ENCODE peak calls at places on chromosomes 6 and 20, in five cellular contexts. N, K, T, M and B are unnamed samples. For H3K4me1, the result is how much of the 10 kb centered on the place peaks cover.

GRCh38 chr6:98203170-98203806 is 631.1 kb upstream of the POU3F2 start:
- DNase-seq in N (no peak), K (no peak), T (no peak), M (no peak), B (peak)

GRCh38 chr6:10310826-10311225 is 104.0 kb downstream of the TFAP2A start:
- DNase-seq in N (no peak), K (peak), T (no peak), M (no peak), B (no peak)

GRCh38 chr6:41535766-41536165 is 10.4 kb upstream of the FOXP4 start:
- DNase-seq in N (no peak), K (peak), T (no peak), M (no peak), B (no peak)

GRCh38 chr20:17660667-17661066 is 21.4 kb downstream of the RRBP1 start:
- DNase-seq in N (peak), K (no peak), T (peak), M (no peak), B (no peak)

GRCh38 chr20:51934301-51935002 is 132.1 kb upstream of the SALL4 start:
- DNase-seq in N (no peak), K (no peak), T (no peak), M (no peak), B (peak)

GRCh38 chr6:162497371-162497770 is 230.2 kb downstream of the PRKN start:
- DNase-seq in N (no peak), K (no peak), T (no peak), M (no peak), B (no peak)

GRCh38 chr20:5596401-5597193 is 153.6 kb upstream of the SHLD1 start:
- DNase-seq in N (no peak), K (no peak), T (no peak), M (no peak), B (no peak)

GRCh38 chr20:1819311-1820136 is 75.7 kb upstream of the SIRPA start:
- DNase-seq in N (no peak), K (no peak), T (peak), M (peak), B (peak)

GRCh38 chr20:38290829-38291581 is 13.0 kb upstream of the BPI start:
- DNase-seq in N (no peak), K (no peak), T (no peak), M (no peak), B (peak)

GRCh38 chr6:87279051-87279595 is 43.3 kb upstream of the SMIM8 start:
- DNase-seq in N (no peak), K (no peak), T (no peak), M (no peak), B (no peak)

DNA sequence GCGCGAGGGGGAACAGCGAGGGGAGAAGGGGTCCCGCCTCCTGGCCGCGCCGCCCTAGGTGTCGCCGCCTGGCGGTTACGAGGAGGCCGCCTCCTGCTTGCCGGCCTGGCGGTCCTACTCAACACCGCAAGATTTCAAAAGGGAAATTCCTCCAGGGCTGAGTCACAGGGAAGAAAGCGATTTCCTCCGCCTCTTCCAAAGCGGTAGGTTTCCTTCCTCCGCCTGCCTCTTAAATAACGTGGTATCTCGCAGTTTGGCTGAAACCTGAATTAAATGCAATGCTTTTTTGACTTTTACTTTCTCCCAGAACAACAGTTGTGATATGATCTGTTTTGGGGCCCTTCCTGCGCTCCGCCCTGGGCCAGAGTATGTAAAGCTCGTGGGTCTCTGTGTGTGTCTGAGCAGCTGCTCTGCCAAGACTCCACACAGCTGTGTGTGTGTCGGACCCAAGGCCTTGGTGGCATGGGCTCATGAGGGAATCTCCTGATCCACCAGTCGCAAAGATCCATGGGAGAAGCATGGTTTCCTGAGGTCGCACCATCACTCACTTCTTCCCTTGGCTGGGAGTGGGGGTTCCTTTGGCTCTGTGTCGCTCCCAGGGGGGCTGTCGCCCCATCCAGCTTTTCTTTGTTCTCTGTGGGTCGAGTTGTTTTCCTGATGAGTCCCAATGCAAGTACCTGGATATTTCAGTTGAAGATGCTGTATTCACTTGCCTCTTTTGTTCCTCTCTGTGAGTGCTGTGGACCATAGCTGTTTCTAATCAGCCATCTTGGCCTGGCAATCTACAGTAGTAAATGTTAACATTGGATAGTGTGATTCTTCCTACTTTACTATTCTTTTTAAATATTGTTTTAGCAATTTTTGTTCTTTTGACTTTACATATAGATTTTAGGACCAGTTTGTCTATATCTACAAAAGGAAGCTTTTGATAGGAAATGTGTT is 31.6 kb upstream of the NOTCH4 start:
- DNase-seq in N (peak), K (peak), T (peak), M (peak), B (no peak)
- TF ChIP-seq CTCF in N (peak), K (peak), T (peak), M (peak), B (no peak)

DNA sequence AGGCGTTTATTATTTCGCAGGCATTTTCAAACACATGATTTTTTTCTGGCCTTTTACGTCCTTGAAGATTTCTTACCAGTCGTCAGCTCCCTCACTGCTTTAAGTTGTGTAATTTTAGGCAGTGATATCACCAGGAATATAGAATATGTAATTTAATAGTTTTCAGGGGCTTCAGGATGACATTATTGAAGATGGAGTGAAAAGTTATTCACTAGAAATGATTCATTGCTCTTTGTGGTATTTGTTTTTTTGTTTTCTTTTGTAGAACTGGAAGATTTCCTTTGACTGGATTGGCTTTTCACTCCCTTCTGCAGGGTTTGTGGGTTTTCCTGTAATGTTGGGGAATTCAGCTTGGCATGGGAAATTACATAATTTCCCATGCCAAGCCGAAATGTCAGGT is 2.0 kb downstream of the LRRC1 start:
- DNase-seq in N (no peak), K (no peak), T (no peak), M (no peak), B (no peak)
- H3K4me1 ChIP-seq in N (under half), K (under half), T (under half), M (under half), B (under half)

DNA sequence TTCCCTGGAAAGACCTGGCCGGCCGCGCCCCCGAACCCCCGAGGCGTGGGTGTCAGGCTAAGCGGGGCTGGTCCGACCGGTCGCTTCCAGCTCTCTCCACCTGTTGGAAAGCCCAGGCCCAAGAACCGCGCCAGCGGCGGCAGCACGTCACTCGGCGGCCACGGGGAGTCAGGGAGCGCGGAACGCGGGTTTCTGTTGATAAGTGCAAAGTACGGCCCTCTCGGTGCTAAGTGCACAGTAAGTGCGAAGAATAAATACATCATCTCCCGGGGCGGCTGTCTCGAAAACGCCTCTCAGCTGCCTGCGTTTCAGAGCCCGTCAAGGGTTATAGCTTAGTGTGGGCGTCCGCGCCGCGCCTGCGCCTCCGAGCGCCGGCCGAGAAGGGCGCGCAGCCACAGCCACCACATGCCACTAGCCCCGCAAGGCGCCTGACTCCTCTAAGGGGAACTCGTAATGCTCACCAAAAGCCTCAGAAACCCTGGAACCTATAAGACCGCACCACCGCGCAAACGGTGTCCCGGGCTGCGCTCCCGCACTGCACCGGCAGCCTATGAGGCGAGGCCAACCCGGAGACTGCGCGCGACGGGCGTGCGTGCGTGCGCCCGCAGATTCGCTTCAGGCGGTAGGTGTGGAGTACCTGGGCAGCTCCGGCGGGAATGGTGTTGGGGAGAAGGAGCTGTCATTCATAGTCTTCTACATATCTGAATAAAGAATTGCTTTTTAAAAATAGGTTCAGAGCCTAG is 9.2 kb upstream of the TBX18 start:
- DNase-seq in N (no peak), K (no peak), T (no peak), M (no peak), B (no peak)
- H3K4me3 ChIP-seq in N (no peak), K (no peak), T (no peak), M (peak), B (no peak)

GRCh38 chr20:32578840-32579239 is 6.3 kb downstream of the NOL4L start:
- DNase-seq in N (no peak), K (no peak), T (no peak), M (no peak), B (no peak)

GRCh38 chr20:32575805-32576204 is 9.3 kb downstream of the NOL4L start:
- DNase-seq in N (no peak), K (no peak), T (no peak), M (no peak), B (no peak)

GRCh38 chr20:32577657-32578056 is 7.5 kb downstream of the NOL4L start:
- DNase-seq in N (no peak), K (no peak), T (no peak), M (no peak), B (no peak)

GRCh38 chr20:32576560-32576959 is 8.6 kb downstream of the NOL4L start:
- DNase-seq in N (no peak), K (no peak), T (no peak), M (no peak), B (no peak)

GRCh38 chr20:32577023-32577422 is 8.1 kb downstream of the NOL4L start:
- DNase-seq in N (no peak), K (no peak), T (no peak), M (no peak), B (no peak)
- TF ChIP-seq CTCF in N (no peak), K (no peak), T (no peak), M (no peak), B (peak)

GRCh38 chr6:112439010-112439409 is 91.9 kb downstream of the RFPL4B start:
- DNase-seq in N (no peak), K (no peak), T (no peak), M (no peak), B (no peak)
- H3K4me1 ChIP-seq in N (under half), K (under half), T (under half), M (under half), B (under half)

DNA sequence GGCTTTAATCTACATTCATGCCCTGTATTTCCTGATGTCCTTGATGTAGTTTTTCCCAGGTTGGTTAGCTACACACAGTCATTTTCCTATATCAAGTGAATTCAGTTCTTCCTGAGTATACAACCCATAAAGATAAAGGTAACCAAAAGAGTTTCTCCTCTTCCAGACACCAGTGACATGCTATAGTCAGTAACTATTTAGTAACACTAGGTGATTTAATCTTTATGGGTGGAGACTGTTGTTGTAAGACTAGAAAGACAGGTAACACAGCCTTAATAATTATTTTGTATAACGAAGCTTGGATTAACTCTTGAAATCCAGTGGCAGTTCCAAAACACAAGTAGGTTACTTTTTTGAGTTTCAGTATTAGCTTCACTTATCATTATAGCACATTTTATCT is 17.6 kb downstream of the MCUR1 start:
- DNase-seq in N (no peak), K (no peak), T (no peak), M (no peak), B (no peak)
- H3K4me3 ChIP-seq in N (no peak), K (no peak), T (no peak), M (no peak), B (no peak)